ENCODE peak calls at places on chromosomes 3 and 15, in four cellular contexts. I is MCF 10A, F is AG04450, O is psoas muscle. Y is an unnamed sample.

GRCh38 chr15:69958494-69959134 is 139.1 kb downstream of the TLE3 start:
- DNase-seq in I (peak; percentile 6), F (no peak), O (no peak), Y (no peak)

GRCh38 chr3:16350041-16350952 is 85.3 kb downstream of the OXNAD1 start:
- DNase-seq in I (no peak), F (peak; percentile 58), O (no peak), Y (no peak)

GRCh38 chr15:78317145-78317836 is 17.9 kb upstream of the SKIC8 start:
- DNase-seq in I (peak; percentile 31), F (no peak), O (no peak), Y (no peak)

GRCh38 chr3:71447197-71447596 is 136.3 kb downstream of the FOXP1 start:
- DNase-seq in I (peak; percentile 28), F (no peak), O (no peak), Y (no peak)

GRCh38 chr3:190089711-190090110 is 31.0 kb downstream of the P3H2 start:
- DNase-seq in I (no peak), F (no peak), O (no peak), Y (no peak)

GRCh38 chr15:34696506-34696905 is 58.3 kb downstream of the GJD2 start:
- DNase-seq in I (no peak), F (no peak), O (no peak), Y (no peak)

GRCh38 chr15:97504031-97504430 is 456.5 kb upstream of the ARRDC4 start:
- DNase-seq in I (peak; percentile 90), F (no peak), O (no peak), Y (no peak)

GRCh38 chr15:71385026-71385425 is 269.8 kb downstream of the THSD4 start:
- DNase-seq in I (peak; percentile 9), F (no peak), O (no peak), Y (no peak)

GRCh38 chr3:151561878-151562277 is 101.0 kb upstream of the IGSF10 start:
- DNase-seq in I (no peak), F (no peak), O (no peak), Y (no peak)

GRCh38 chr3:50275996-50276761 is 2.7 kb upstream of the LSMEM2 start:
- DNase-seq in I (no peak), F (no peak), O (no peak), Y (no peak)

GRCh38 chr15:85785887-85786777 is 8.6 kb downstream of the KLHL25 start:
- DNase-seq in I (peak; percentile 67), F (no peak), O (peak; percentile 57), Y (peak; percentile 35)

GRCh38 chr15:27324871-27325270 is 353.9 kb downstream of the GABRG3 start:
- DNase-seq in I (no peak), F (no peak), O (no peak), Y (no peak)

GRCh38 chr3:160758929-160759577 is 3.0 kb downstream of the PPM1L start:
- DNase-seq in I (no peak), F (no peak), O (no peak), Y (no peak)

GRCh38 chr3:42652611-42653302 is 740 bp upstream of the ZBTB47 start:
- DNase-seq in I (peak; percentile 88), F (peak; percentile 34), O (peak; percentile 56), Y (no peak)

GRCh38 chr3:175495331-175495730 is 636.2 kb downstream of the NAALADL2 start:
- DNase-seq in I (no peak), F (no peak), O (no peak), Y (no peak)

GRCh38 chr15:42385206-42385979 is 26.1 kb downstream of the CAPN3 start:
- DNase-seq in I (peak; percentile 60), F (peak; percentile 27), O (no peak), Y (no peak)

GRCh38 chr3:124986153-124987143 is 51.9 kb upstream of the MUC13 start:
- DNase-seq in I (peak; percentile 92), F (peak; percentile 69), O (no peak), Y (peak; percentile 47)

GRCh38 chr3:110984456-110985250 is 87.0 kb upstream of the NECTIN3 start:
- DNase-seq in I (peak; percentile 24), F (no peak), O (no peak), Y (peak; percentile 19)

GRCh38 chr3:13563911-13564310 is 15.0 kb downstream of the FBLN2 start:
- DNase-seq in I (no peak), F (no peak), O (no peak), Y (no peak)

GRCh38 chr15:92705693-92706618 is 50.4 kb upstream of the FAM174B start:
- DNase-seq in I (no peak), F (no peak), O (no peak), Y (no peak)

GRCh38 chr3:97981886-97982285 is 9.7 kb upstream of the RIOX2 start:
- DNase-seq in I (no peak), F (no peak), O (no peak), Y (no peak)

GRCh38 chr3:67415504-67415903 is 238.9 kb downstream of the SUCLG2 start:
- DNase-seq in I (no peak), F (peak; percentile 18), O (no peak), Y (no peak)

GRCh38 chr3:8637348-8637747 is 7.2 kb downstream of the SSUH2 start:
- DNase-seq in I (no peak), F (no peak), O (no peak), Y (no peak)

GRCh38 chr15:92453611-92454010 is 59.9 kb downstream of the ST8SIA2 start:
- DNase-seq in I (no peak), F (no peak), O (no peak), Y (no peak)

GRCh38 chr15:31091531-31091930 is 10.0 kb downstream of the TRPM1 start:
- DNase-seq in I (peak; percentile 44), F (no peak), O (no peak), Y (no peak)

GRCh38 chr15:46304320-46304719 is 669.5 kb downstream of the SQOR start:
- DNase-seq in I (no peak), F (no peak), O (no peak), Y (no peak)

GRCh38 chr3:64084640-64085039 is 61.3 kb upstream of the PSMD6 start:
- DNase-seq in I (peak; percentile 10), F (peak; percentile 29), O (no peak), Y (no peak)

GRCh38 chr15:26641144-26641543 is 131.7 kb downstream of the GABRB3 start:
- DNase-seq in I (no peak), F (no peak), O (no peak), Y (no peak)

GRCh38 chr3:4396599-4396998 is 70.5 kb downstream of the SUMF1 start:
- DNase-seq in I (no peak), F (no peak), O (no peak), Y (no peak)

GRCh38 chr3:31466866-31467265 is 65.9 kb upstream of the STT3B start:
- DNase-seq in I (no peak), F (no peak), O (no peak), Y (no peak)

GRCh38 chr3:31466016-31466415 is 66.7 kb upstream of the STT3B start:
- DNase-seq in I (peak; percentile 37), F (no peak), O (no peak), Y (no peak)

GRCh38 chr3:31461441-31461840 is 71.3 kb upstream of the STT3B start:
- DNase-seq in I (no peak), F (no peak), O (no peak), Y (no peak)

GRCh38 chr3:31456373-31456772 is 76.4 kb upstream of the STT3B start:
- DNase-seq in I (no peak), F (no peak), O (no peak), Y (no peak)

DNA sequence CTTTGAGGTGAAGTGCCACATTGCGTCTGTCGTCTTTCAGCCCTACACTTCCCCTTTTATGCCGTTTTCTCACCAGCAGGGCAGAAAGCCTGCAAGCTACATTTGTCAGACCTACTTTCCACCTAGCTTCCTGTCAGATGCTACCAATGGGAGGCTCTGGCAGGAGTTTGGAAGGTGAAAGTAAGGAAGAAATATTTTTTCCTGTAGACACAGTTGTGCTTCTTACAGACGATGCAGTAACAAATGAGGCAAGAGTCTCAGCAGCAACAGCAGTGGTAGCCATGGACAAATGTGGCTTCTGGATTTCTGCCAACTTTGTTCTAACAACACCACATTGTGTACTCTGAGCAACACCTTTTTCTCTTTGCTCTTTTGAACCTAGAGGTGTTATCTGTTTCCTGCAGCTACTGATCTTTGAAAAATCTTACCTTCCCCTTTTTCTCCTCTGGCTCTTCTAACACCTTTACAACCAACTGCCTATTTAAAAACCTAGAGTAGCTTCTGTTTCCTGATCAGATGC is 70.6 kb upstream of the STT3B start:
- DNase-seq in I (peak; percentile 51), F (no peak), O (no peak), Y (no peak)
- TF ChIP-seq CTCF in I (no peak), F (no peak), O (no peak), Y (no peak)

DNA sequence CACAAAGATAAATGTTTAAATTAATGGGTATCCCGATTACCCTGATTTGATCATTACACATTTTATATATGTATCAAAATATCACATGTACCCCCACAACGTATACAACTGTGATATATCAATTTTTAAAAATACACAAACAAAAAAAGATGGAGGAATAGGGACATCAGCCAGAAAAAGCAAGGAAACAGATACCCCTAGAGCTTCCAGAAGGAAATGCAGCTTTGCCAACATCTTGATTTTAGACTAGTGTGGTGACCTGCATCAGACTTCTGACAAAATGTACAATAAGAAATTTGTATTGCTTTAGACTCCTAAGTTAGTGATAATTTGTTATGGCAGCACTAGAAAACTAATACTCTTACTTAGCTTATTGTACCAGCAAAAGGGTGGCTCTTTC is 483.8 kb downstream of the TUSC7 start:
- DNase-seq in I (peak; percentile 11), F (no peak), O (no peak), Y (no peak)
- TF ChIP-seq CTCF in I (no peak), F (peak; percentile 49), O (no peak), Y (no peak)

DNA sequence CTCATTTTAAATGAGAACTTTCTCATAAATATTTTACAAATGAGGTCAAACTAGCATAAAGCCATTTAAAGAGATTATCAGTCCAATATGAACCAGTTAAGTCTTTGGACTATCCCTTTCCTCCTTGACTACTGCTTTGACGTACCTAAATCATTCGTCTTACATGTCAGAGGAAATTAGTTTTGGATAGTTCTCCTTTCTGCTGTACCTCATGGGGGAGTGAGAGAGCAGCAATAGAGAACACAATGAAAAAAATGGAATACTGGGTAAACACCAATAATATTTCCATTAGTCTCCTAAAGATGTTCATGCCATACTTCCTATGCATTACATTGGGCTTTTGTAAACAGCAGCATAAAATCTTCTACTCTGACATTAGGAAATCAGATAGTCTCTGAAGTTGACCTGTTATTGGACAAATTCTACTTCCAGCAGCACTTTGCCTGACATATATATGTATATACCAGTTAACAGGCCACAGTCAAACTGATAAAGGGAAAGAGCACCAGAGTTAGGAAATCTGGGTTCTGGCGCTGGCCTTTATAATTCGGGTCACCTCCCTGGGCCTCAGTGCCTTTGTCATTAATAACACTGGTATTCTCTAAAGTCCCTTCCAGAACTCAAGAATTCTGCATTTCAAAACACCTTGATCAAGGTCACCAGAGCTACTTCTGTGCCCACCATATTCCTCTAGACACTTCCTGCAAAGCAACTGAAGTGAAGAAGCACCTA is 26.8 kb downstream of the TIMMDC1 start:
- DNase-seq in I (no peak), F (no peak), O (no peak), Y (no peak)
- TF ChIP-seq CTCF in I (peak; percentile 6), F (peak; percentile 51), O (peak; percentile 53), Y (no peak)

DNA sequence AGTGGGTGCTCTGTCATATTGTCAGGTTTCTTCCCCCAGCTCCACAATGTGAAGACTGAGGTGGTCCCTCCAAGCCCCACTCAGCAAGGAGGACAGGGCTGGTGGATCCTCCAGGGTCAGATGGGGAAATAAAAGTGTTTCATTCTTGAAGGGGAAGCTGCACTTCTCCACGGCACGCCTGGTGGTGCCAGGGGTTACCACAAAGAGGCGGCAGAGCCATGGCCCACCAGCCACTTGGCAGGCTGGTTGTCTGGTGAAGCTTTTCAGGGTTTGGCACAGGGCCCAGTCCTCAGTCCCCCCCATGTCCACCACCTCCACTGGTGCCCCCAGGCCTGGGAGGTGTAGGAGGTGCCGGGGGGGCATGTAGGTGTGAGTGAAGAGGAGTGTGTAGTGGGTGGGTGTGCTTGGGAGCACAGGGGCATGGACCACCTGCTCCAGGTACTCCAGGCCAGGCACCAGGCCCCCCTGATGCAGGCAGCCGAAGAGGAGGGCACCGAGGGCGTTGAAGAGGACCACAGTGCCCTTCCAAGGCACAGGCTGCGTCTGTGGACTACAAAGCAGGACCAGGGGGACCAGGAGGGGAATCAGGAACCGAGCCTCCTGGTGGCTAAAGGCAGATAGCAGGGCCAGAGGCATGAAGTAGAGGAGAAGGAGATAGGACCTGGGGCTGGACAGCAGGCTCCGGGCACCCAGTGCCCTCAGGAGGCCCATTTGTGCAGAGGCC is 5.0 kb upstream of the NCBP2 start:
- DNase-seq in I (no peak), F (no peak), O (no peak), Y (no peak)
- TF ChIP-seq CTCF in I (peak; percentile 14), F (peak; percentile 25), O (no peak), Y (no peak)

Y was measured in prostate gland.